ENCODE peak calls at places on chromosomes 6 and 20, in six cellular contexts. P is tibial nerve; I is GM23248; K is RWPE2; U is effector memory CD4-positive, alpha-beta T cell; F is lower lobe of right lung. L is an unnamed sample. For H3K4me1 and H3K9me3, the result is how much of the 10 kb centered on the place peaks cover.

GRCh38 chr6:129577691-129578090 is 132.3 kb downstream of the ARHGAP18 start:
- DNase-seq in P (no peak), U (no peak), K (no peak), F (no peak), I (no peak), L (no peak)

GRCh38 chr6:21935561-21936028 is 342.0 kb downstream of the SOX4 start:
- DNase-seq in K (no peak), I (peak), U (no peak), P (no peak), F (no peak), L (no peak)

GRCh38 chr6:134099770-134100169 is 47.3 kb upstream of the SLC2A12 start:
- DNase-seq in F (no peak), U (no peak), I (no peak), P (no peak), K (no peak), L (no peak)

GRCh38 chr6:134787261-134787871 is 162.5 kb downstream of the ALDH8A1 start:
- DNase-seq in I (peak), P (no peak), K (no peak), F (no peak), U (no peak), L (no peak)

GRCh38 chr6:150368762-150369161 is at the start of gene IYD:
- DNase-seq in P (no peak), K (no peak), U (no peak), I (no peak), F (no peak), L (no peak)

GRCh38 chr20:23350855-23351838 is 556 bp downstream of the NXT1 start:
- DNase-seq in U (peak), K (no peak), P (peak), F (peak), I (peak), L (peak)

GRCh38 chr6:93423542-93423941 is 4.2 kb upstream of the EPHA7 start:
- DNase-seq in F (no peak), I (peak), P (peak), K (no peak), U (no peak), L (peak)

GRCh38 chr6:30752164-30752927 is 8.0 kb upstream of the IER3 start:
- DNase-seq in U (no peak), I (peak), P (peak), F (peak), K (peak), L (peak)

GRCh38 chr6:163442336-163442735 is 27.8 kb downstream of the QKI start:
- DNase-seq in K (no peak), I (no peak), F (no peak), P (no peak), U (no peak), L (no peak)

GRCh38 chr20:14521436-14521835 is 184.0 kb upstream of the FLRT3 start:
- DNase-seq in I (peak), K (no peak), P (no peak), F (no peak), U (no peak), L (no peak)

GRCh38 chr6:38460216-38460615 is 179.5 kb downstream of the BTBD9 start:
- DNase-seq in P (no peak), I (peak), U (no peak), F (no peak), K (no peak), L (no peak)

GRCh38 chr20:44738779-44739477 is 6.7 kb upstream of the KCNK15 start:
- DNase-seq in U (peak), I (peak), F (no peak), K (no peak), P (peak), L (peak)

GRCh38 chr6:95417856-95418255 is 159.5 kb upstream of the MANEA start:
- DNase-seq in I (no peak), U (no peak), F (no peak), K (no peak), P (no peak), L (no peak)

GRCh38 chr6:44156494-44157151 is 2.0 kb upstream of the CAPN11 start:
- DNase-seq in P (no peak), U (no peak), F (no peak), I (no peak), K (no peak), L (peak)

GRCh38 chr6:132390451-132390850 is 10.8 kb downstream of the MOXD1 start:
- DNase-seq in I (no peak), U (no peak), P (no peak), K (no peak), F (no peak), L (no peak)

GRCh38 chr6:25342784-25343183 is 63.6 kb downstream of the CARMIL1 start:
- DNase-seq in K (no peak), P (no peak), F (no peak), U (no peak), I (peak), L (no peak)

GRCh38 chr6:54654376-54654775 is 192.2 kb upstream of the FAM83B start:
- DNase-seq in P (no peak), U (no peak), F (no peak), K (no peak), I (no peak), L (no peak)

GRCh38 chr6:83221886-83222479 is 28.8 kb downstream of the RWDD2A start:
- DNase-seq in P (no peak), F (no peak), U (no peak), K (no peak), I (peak), L (no peak)

GRCh38 chr6:170290306-170291128 is at the start of gene DLL1:
- DNase-seq in P (no peak), U (no peak), K (no peak), F (peak), I (peak), L (peak)

GRCh38 chr6:54135665-54136370 is 24.6 kb downstream of the MLIP start:
- DNase-seq in U (no peak), P (no peak), I (peak), K (no peak), F (no peak), L (no peak)

GRCh38 chr20:23200914-23201313 is 114.8 kb upstream of the CD93 start:
- DNase-seq in P (no peak), I (peak), F (peak), K (no peak), U (no peak), L (peak)

GRCh38 chr6:7540595-7540994 is 876 bp upstream of the DSP start:
- DNase-seq in K (no peak), I (peak), U (no peak), P (no peak), F (peak), L (no peak)

GRCh38 chr6:148461247-148461646 is 118.6 kb downstream of the SASH1 start:
- DNase-seq in P (no peak), I (no peak), K (no peak), U (no peak), F (no peak), L (no peak)

GRCh38 chr20:43727980-43728590 is 1.3 kb upstream of the GTSF1L start:
- DNase-seq in K (no peak), U (no peak), P (no peak), I (no peak), F (no peak), L (no peak)

GRCh38 chr20:48826883-48827771 is 672 bp downstream of the PREX1 start:
- DNase-seq in I (peak), U (no peak), P (no peak), K (peak), F (peak), L (no peak)

GRCh38 chr20:40314278-40314677 is 374.8 kb downstream of the MAFB start:
- DNase-seq in P (no peak), F (no peak), U (no peak), I (no peak), K (no peak), L (no peak)

GRCh38 chr6:21601932-21602390 is 8.4 kb downstream of the SOX4 start:
- DNase-seq in P (no peak), K (no peak), F (no peak), I (no peak), U (no peak), L (no peak)

DNA sequence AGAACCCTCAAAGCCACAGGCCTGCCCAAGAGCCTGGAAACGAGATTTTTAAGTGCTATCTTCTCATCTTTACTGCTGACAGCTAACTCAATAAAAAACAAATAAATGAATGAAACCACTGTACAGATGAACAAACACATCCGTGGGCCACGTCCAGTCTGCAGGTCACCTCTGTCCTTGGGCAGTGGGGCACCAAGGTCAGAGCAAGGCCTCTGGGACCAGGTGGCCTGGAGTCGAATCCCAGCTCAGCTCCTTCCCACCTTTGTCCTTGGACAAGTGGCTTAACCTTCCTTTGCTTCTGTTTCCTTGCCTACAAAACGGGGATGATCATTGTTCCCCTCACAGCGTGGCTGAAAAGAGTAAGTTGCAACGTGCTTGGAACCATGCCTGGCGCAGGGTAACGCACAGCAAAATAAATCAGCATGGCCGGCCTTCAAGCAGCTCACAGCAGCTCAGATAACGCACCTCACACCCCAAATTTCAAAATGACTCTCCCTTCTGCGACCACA is 35.8 kb downstream of the RRBP1 start:
- DNase-seq in F (peak), K (no peak), I (no peak), P (no peak), U (no peak), L (peak)
- H3K4me1 ChIP-seq in F (half or more), K (under half), I (under half), P (under half), U (under half), L (under half)

DNA sequence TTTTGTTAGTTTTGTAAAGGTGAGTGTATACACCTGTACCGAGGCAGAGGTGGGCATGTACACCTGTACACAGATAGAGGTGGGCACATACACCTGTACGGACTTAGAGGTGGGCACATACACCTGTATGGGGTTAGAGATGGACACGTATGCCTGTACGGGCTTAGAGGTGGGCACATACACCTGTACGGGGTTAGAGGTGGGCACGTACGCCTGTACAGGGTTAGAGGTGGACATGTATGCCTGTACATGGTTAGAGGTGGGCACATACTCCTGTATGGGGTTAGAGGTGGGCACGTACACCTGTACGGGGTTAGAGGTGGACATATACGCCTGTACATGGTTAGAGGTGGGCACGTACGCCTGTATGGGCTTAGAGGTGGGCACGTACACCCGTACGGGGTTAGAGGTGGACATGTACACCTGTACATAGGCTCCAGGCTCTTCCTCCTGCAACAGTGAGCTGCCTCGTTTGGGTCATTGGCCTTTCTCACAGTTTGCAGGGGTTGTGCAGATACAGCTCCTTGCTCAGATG is 63.7 kb downstream of the PHACTR3 start:
- DNase-seq in P (no peak), I (no peak), F (no peak), U (no peak), K (peak), L (no peak)
- H3K9me3 ChIP-seq in P (under half), I (under half), F (under half), U (under half), K (under half), L (under half)

GRCh38 chr6:16698163-16698533 is 63.1 kb downstream of the ATXN1 start:
- DNase-seq in F (no peak), P (no peak), I (peak), K (no peak), U (no peak), L (no peak)

GRCh38 chr6:16694789-16695188 is 66.5 kb downstream of the ATXN1 start:
- DNase-seq in I (no peak), P (no peak), K (no peak), F (no peak), U (no peak), L (no peak)

GRCh38 chr6:16697437-16698162 is 63.7 kb downstream of the ATXN1 start:
- DNase-seq in P (no peak), K (no peak), U (no peak), F (no peak), I (no peak), L (no peak)

GRCh38 chr6:16700202-16700997 is 60.9 kb downstream of the ATXN1 start:
- DNase-seq in P (no peak), U (peak), I (no peak), K (no peak), F (no peak), L (no peak)

DNA sequence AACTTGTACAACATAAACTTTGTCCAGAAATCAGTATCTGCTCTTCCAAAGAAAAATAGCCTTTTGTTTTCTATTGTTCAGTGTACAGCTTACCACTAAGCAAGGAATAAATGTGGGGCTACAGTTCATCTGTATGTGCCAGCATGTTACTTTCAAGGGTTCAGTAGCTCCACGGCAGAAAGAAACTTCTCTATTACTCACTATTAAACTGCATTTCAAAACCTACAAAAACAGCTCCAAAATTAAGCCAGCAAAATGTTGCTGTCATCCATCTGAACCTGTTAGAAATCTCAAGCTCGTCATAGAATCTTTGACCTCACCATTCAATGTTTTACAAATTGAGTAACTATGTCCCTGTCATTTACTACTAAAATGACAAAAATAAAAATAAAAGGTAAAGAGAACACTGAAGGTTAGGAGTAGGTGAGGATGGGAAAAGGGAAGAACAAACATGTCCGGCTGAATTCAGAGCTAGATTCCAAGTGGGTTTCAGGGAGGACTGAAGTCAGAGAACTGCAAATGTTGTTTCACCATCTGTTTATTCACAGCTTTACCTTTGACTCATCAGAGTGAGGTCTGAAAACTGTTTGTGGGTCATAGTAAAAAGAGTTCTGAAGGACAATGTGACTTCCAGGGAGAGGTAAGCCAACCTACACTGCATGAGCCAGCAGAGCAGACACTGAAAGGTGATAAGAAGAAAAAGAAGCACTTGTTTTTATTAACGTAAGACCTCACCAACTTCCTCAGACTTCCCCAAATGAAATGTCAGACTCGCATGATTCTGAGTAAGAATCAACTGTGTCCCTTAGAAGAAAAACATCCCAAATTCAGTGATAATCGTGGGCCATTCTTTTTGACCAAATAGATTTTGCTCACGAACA is 62.0 kb downstream of the ATXN1 start:
- DNase-seq in K (no peak), F (no peak), I (peak), P (no peak), U (no peak), L (no peak)
- H3K4me1 ChIP-seq in K (under half), F (under half), I (under half), P (under half), U (under half), L (under half)

DNA sequence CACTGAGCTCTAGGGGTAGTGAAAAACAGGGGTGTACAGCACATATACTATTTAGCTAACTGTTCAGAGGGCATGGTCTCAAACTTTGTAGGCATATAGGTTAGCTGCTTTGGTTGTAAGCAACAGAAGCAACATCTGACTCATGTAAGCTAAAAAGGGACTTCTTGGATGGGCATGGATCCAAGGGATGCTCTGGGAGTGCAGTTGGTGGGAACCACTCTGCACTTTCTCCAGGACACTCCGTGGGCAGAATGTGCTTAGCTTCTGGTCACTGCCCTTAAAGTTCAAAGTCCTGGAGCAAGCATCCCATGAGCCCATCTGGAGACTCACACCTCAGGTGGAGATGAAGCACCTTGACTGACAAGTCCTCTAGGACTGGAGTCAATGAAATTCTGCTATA is 11.5 kb downstream of the APCDD1L start:
- DNase-seq in F (no peak), U (no peak), I (no peak), K (no peak), P (no peak), L (no peak)
- H3K9me3 ChIP-seq in F (under half), U (under half), I (under half), K (under half), P (under half), L (under half)

GRCh38 chr6:114172861-114173260 is 170.0 kb downstream of the HS3ST5 start:
- DNase-seq in F (no peak), K (no peak), U (no peak), I (no peak), P (no peak), L (no peak)

GRCh38 chr6:114169763-114170162 is 173.1 kb downstream of the HS3ST5 start:
- DNase-seq in I (no peak), P (no peak), U (no peak), F (no peak), K (no peak), L (no peak)

GRCh38 chr6:114170372-114170771 is 172.5 kb downstream of the HS3ST5 start:
- DNase-seq in U (no peak), P (no peak), F (no peak), K (no peak), I (no peak), L (no peak)

GRCh38 chr6:114170958-114171387 is 171.8 kb downstream of the HS3ST5 start:
- DNase-seq in F (no peak), U (no peak), I (no peak), K (no peak), P (no peak), L (no peak)

GRCh38 chr6:114171473-114171872 is 171.3 kb downstream of the HS3ST5 start:
- DNase-seq in P (no peak), F (no peak), K (no peak), U (no peak), I (no peak), L (no peak)
- H3K4me1 ChIP-seq in P (under half), F (under half), K (under half), U (under half), I (under half), L (under half)

GRCh38 chr6:138692978-138693909 is 80.3 kb upstream of the CCDC28A start:
- DNase-seq in P (peak), I (peak), F (peak), U (peak), K (peak), L (peak)
- H3K9me3 ChIP-seq in P (under half), I (under half), F (under half), U (under half), K (under half), L (under half)

DNA sequence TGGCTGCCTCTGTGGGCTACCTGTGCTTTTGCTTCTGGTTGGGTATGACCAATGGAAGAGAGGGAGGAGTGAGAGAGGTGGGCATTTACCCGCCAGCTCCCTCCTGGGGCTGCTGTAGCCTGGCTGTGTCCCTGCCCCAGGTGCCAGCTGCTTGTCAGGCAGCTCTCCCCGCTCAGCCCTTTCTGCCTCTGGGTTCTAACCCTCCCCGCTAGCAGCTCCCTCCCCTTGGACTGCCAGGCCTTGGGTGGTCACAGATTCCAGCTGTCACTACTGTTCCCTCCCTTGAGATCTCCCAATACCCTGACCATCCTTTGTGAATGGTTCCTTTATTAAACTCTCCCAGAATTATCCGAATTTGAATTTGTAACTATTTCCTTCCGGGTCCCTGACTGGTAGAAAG is 95.5 kb upstream of the RNF24 start:
- DNase-seq in K (no peak), F (no peak), U (no peak), P (no peak), I (no peak), L (no peak)
- H3K4me1 ChIP-seq in K (under half), F (under half), U (under half), P (under half), I (under half), L (under half)

GRCh38 chr6:300494-301198 is 8.4 kb downstream of the DUSP22 start:
- DNase-seq in P (no peak), K (no peak), F (no peak), I (no peak), U (no peak), L (no peak)
- H3K9me3 ChIP-seq in P (under half), K (under half), F (under half), I (under half), U (under half), L (under half)

GRCh38 chr6:137097526-137097925 is 52.8 kb upstream of the IL20RA start:
- DNase-seq in I (no peak), F (no peak), U (no peak), K (no peak), P (no peak), L (no peak)
- H3K4me1 ChIP-seq in I (under half), F (under half), U (under half), K (under half), P (under half), L (under half)

GRCh38 chr6:79436232-79436631 is 101.0 kb downstream of the LCA5 start:
- DNase-seq in I (peak), K (no peak), P (no peak), F (no peak), U (no peak), L (no peak)
- H3K9me3 ChIP-seq in I (under half), K (under half), P (under half), F (under half), U (under half), L (under half)

L was measured in prostate gland.